ENCODE peak calls at places on chromosomes 13 and 19, in eight cellular contexts. L, T, V, Y, O, P, N and F are unnamed samples.

GRCh38 chr13:29582171-29582570 is 13.3 kb downstream of the SLC7A1 start:
- DNase-seq in L (no peak), T (no peak), V (no peak), Y (no peak), O (no peak), P (no peak), N (no peak), F (no peak)

GRCh38 chr13:50127017-50127725 is 111.9 kb downstream of the KCNRG start:
- DNase-seq in L (peak), T (peak), V (no peak), Y (peak), O (peak), P (no peak), N (no peak), F (no peak)

GRCh38 chr13:110336681-110337080 is 29.6 kb downstream of the COL4A2 start:
- DNase-seq in L (no peak), T (peak), V (no peak), Y (no peak), O (no peak), P (no peak), N (no peak), F (no peak)

GRCh38 chr19:18007939-18008673 is at the start of gene ARRDC2:
- DNase-seq in L (peak), T (peak), V (peak), Y (peak), O (peak), P (peak), N (peak), F (peak)

GRCh38 chr13:51258612-51259358 is 36.6 kb downstream of the FAM124A start:
- DNase-seq in L (no peak), T (no peak), V (peak), Y (no peak), O (no peak), P (no peak), N (no peak), F (no peak)

GRCh38 chr13:51967482-51968446 is 43.5 kb downstream of the ATP7B start:
- DNase-seq in L (peak), T (no peak), V (no peak), Y (no peak), O (no peak), P (no peak), N (no peak), F (peak)

GRCh38 chr13:51885651-51886050 is 23.9 kb downstream of the CCDC70 start:
- DNase-seq in L (no peak), T (no peak), V (no peak), Y (no peak), O (no peak), P (no peak), N (no peak), F (no peak)

GRCh38 chr19:34664168-34664567 is 12.8 kb downstream of the SCGB2B2 start:
- DNase-seq in L (no peak), T (no peak), V (no peak), Y (no peak), O (no peak), P (no peak), N (no peak), F (no peak)

GRCh38 chr19:49104229-49104864 is 9.8 kb upstream of the LIN7B start:
- DNase-seq in L (no peak), T (no peak), V (no peak), Y (no peak), O (no peak), P (no peak), N (no peak), F (no peak)

GRCh38 chr19:45215391-45216191 is 29.6 kb downstream of the EXOC3L2 start:
- DNase-seq in L (peak), T (no peak), V (no peak), Y (no peak), O (no peak), P (no peak), N (no peak), F (no peak)

GRCh38 chr19:11699931-11700794 is 38.6 kb downstream of the ZNF823 start:
- DNase-seq in L (peak), T (peak), V (peak), Y (no peak), O (no peak), P (no peak), N (peak), F (peak)

GRCh38 chr13:112072531-112073244 is 5.7 kb downstream of the SOX1 start:
- DNase-seq in L (no peak), T (no peak), V (no peak), Y (no peak), O (no peak), P (no peak), N (no peak), F (no peak)

GRCh38 chr19:1469936-1470863 is 8.8 kb downstream of the C19orf25 start:
- DNase-seq in L (no peak), T (no peak), V (no peak), Y (peak), O (peak), P (no peak), N (peak), F (no peak)

GRCh38 chr19:19464339-19465098 is 50.8 kb downstream of the TSSK6 start:
- DNase-seq in L (peak), T (peak), V (no peak), Y (no peak), O (no peak), P (no peak), N (peak), F (no peak)

GRCh38 chr19:5349041-5349440 is 8.4 kb upstream of the PTPRS start:
- DNase-seq in L (no peak), T (no peak), V (no peak), Y (no peak), O (no peak), P (no peak), N (no peak), F (no peak)

GRCh38 chr19:41928221-41928683 is at the start of gene ERFL:
- DNase-seq in L (peak), T (no peak), V (peak), Y (no peak), O (no peak), P (no peak), N (peak), F (peak)

GRCh38 chr19:543912-544608 is at the start of gene GZMM:
- DNase-seq in L (no peak), T (no peak), V (no peak), Y (peak), O (peak), P (no peak), N (no peak), F (no peak)

GRCh38 chr19:3362217-3362907 is 4.0 kb upstream of the NFIC start:
- DNase-seq in L (no peak), T (no peak), V (no peak), Y (no peak), O (no peak), P (no peak), N (no peak), F (no peak)

GRCh38 chr19:9622531-9622930 is 1.5 kb upstream of the ZNF561 start:
- DNase-seq in L (no peak), T (peak), V (peak), Y (no peak), O (no peak), P (no peak), N (no peak), F (no peak)

GRCh38 chr19:16338470-16339360 is 14.1 kb downstream of the KLF2 start:
- DNase-seq in L (peak), T (peak), V (peak), Y (peak), O (no peak), P (no peak), N (no peak), F (peak)

GRCh38 chr13:30373727-30374126 is 48.6 kb upstream of the UBE2L5 start:
- DNase-seq in L (no peak), T (no peak), V (peak), Y (peak), O (no peak), P (no peak), N (no peak), F (peak)

GRCh38 chr13:50577806-50578205 is 265.7 kb downstream of the DLEU7 start:
- DNase-seq in L (no peak), T (no peak), V (no peak), Y (no peak), O (no peak), P (no peak), N (no peak), F (no peak)

GRCh38 chr13:90562388-90562787 is 785.1 kb upstream of the MIR17HG start:
- DNase-seq in L (no peak), T (no peak), V (no peak), Y (no peak), O (no peak), P (no peak), N (no peak), F (no peak)

GRCh38 chr19:1287622-1288527 is 2.2 kb downstream of the EFNA2 start:
- DNase-seq in L (no peak), T (no peak), V (no peak), Y (no peak), O (no peak), P (no peak), N (no peak), F (no peak)

GRCh38 chr13:79725841-79726240 is 244.9 kb downstream of the NDFIP2 start:
- DNase-seq in L (no peak), T (no peak), V (no peak), Y (no peak), O (no peak), P (no peak), N (no peak), F (no peak)

GRCh38 chr13:49649244-49649962 is 21.1 kb downstream of the ARL11 start:
- DNase-seq in L (peak), T (peak), V (no peak), Y (no peak), O (no peak), P (no peak), N (no peak), F (no peak)